ENCODE peak calls at places on chromosomes 12 and 14, in four cellular contexts. N is K562, P is HepG2, I is HL-60. B is an unnamed sample.

GRCh38 chr12:3145546-3146310 is 68.5 kb downstream of the TSPAN9 start:
- DNase-seq in N (no peak), P (no peak), I (no peak), B (no peak)

GRCh38 chr12:47904647-47905312 is at the start of gene VDR:
- DNase-seq in N (peak), P (peak), I (peak), B (peak)

GRCh38 chr14:32342151-32342853 is 13.2 kb downstream of the AKAP6 start:
- DNase-seq in N (no peak), P (no peak), I (no peak), B (no peak)

GRCh38 chr14:63180017-63180416 is 24.2 kb upstream of the RHOJ start:
- DNase-seq in N (no peak), P (no peak), I (no peak), B (no peak)

GRCh38 chr12:25864287-25864686 is 94.2 kb upstream of the RASSF8 start:
- DNase-seq in N (no peak), P (no peak), I (no peak), B (no peak)

GRCh38 chr14:98694541-98694940 is 577.5 kb downstream of the BCL11B start:
- DNase-seq in N (no peak), P (no peak), I (no peak), B (no peak)

GRCh38 chr12:87660987-87661769 is 368.0 kb downstream of the C12orf50 start:
- DNase-seq in N (no peak), P (no peak), I (no peak), B (no peak)

GRCh38 chr12:113842699-113843098 is 123.4 kb downstream of the RBM19 start:
- DNase-seq in N (no peak), P (no peak), I (no peak), B (no peak)

GRCh38 chr14:70780396-70781075 is 28.8 kb downstream of the MAP3K9 start:
- DNase-seq in N (no peak), P (no peak), I (no peak), B (no peak)

GRCh38 chr14:70152081-70152480 is 36.7 kb downstream of the SLC8A3 start:
- DNase-seq in N (no peak), P (no peak), I (no peak), B (no peak)

GRCh38 chr14:63891148-63891964 is 38.6 kb downstream of the SYNE2 start:
- DNase-seq in N (no peak), P (no peak), I (no peak), B (no peak)

GRCh38 chr12:2168808-2169207 is 116.0 kb downstream of the CACNA1C start:
- DNase-seq in N (no peak), P (peak), I (no peak), B (no peak)

GRCh38 chr14:72657214-72657921 is 236.5 kb downstream of the DPF3 start:
- DNase-seq in N (no peak), P (no peak), I (no peak), B (no peak)

GRCh38 chr12:122138616-122139015 is 35.4 kb downstream of the IL31 start:
- DNase-seq in N (no peak), P (no peak), I (no peak), B (no peak)

GRCh38 chr14:68653754-68654153 is 139.1 kb downstream of the ZFP36L1 start:
- DNase-seq in N (no peak), P (no peak), I (no peak), B (no peak)

GRCh38 chr14:69539631-69540410 is 34.9 kb downstream of the CCDC177 start:
- DNase-seq in N (no peak), P (no peak), I (peak), B (no peak)

GRCh38 chr12:63898764-63899337 is 54.4 kb downstream of the SRGAP1 start:
- DNase-seq in N (no peak), P (no peak), I (no peak), B (no peak)

GRCh38 chr12:47744005-47744651 is 14.6 kb downstream of the RAPGEF3 start:
- DNase-seq in N (peak), P (peak), I (no peak), B (peak)

GRCh38 chr14:51607677-51608076 is 44.0 kb upstream of the FRMD6 start:
- DNase-seq in N (no peak), P (no peak), I (no peak), B (no peak)

GRCh38 chr12:33671676-33672075 is 232.1 kb upstream of the SYT10 start:
- DNase-seq in N (no peak), P (no peak), I (no peak), B (no peak)

GRCh38 chr12:49032679-49033447 is 14.3 kb upstream of the PRKAG1 start:
- DNase-seq in N (no peak), P (no peak), I (no peak), B (no peak)

GRCh38 chr14:74444866-74445265 is 18.9 kb upstream of the SYNDIG1L start:
- DNase-seq in N (no peak), P (no peak), I (no peak), B (no peak)

GRCh38 chr14:50697659-50698290 is 29.7 kb upstream of the SAV1 start:
- DNase-seq in N (no peak), P (no peak), I (no peak), B (no peak)

GRCh38 chr12:27257104-27257848 is 13.2 kb downstream of the STK38L start:
- DNase-seq in N (no peak), P (no peak), I (no peak), B (no peak)
- TF ChIP-seq GABPA in N (no peak), P (no peak), I (no peak), B (no peak)

DNA sequence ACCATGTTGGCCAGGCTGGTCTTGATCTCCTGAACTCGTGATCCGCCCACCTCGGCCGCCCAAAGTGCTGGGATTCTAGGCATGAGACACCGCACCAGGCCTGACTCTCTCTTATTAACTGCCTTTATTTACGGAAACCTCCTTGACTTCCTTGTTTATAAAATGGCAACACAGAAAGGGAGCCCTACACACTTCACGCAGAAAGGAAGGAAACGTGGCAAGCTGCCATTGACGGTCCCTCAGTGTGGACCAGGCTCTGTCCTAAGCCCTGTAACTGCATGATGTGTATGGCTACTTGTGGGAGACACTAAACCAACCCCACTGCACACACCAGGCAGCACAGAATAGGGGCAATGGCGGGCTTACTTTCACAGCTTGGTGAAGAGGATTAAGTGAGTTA is 11.7 kb downstream of the CINP start:
- DNase-seq in N (no peak), P (no peak), I (no peak), B (no peak)
- H3K27ac ChIP-seq in N (no peak), P (no peak), I (peak), B (no peak)

GRCh38 chr14:24964048-24964447 is 85.9 kb downstream of the STXBP6 start:
- DNase-seq in N (no peak), P (no peak), I (no peak), B (no peak)

GRCh38 chr14:24965934-24966593 is 83.9 kb downstream of the STXBP6 start:
- DNase-seq in N (no peak), P (no peak), I (no peak), B (no peak)

GRCh38 chr14:24959791-24960331 is 90.1 kb downstream of the STXBP6 start:
- DNase-seq in N (no peak), P (peak), I (no peak), B (no peak)

GRCh38 chr14:24960816-24961215 is 89.1 kb downstream of the STXBP6 start:
- DNase-seq in N (no peak), P (no peak), I (no peak), B (no peak)

DNA sequence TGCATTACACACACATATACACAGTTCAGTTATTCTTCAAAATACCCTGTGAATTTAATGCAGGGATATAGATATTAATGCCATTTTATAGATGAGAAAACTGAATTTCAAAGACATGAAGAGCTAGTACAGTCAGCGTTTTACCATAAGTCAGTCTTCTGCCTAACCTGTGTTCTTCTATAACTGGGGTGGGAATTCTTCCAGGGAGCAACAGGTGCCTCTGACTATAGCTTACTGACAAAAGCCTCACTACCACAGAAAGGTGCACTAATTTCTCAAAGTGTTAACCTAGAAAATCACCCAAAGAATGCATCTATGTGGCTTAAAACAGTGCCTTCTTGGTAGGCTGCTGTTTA is 84.4 kb downstream of the STXBP6 start:
- DNase-seq in N (no peak), P (no peak), I (no peak), B (no peak)
- TF ChIP-seq GABPA in N (no peak), P (no peak), I (no peak), B (no peak)

GRCh38 chr12:75711276-75711675 is 199.9 kb upstream of the KRR1 start:
- DNase-seq in N (no peak), P (no peak), I (no peak), B (no peak)

GRCh38 chr12:75710361-75711069 is 199.1 kb upstream of the KRR1 start:
- DNase-seq in N (no peak), P (peak), I (no peak), B (no peak)

GRCh38 chr12:75714462-75715322 is 203.3 kb upstream of the KRR1 start:
- DNase-seq in N (no peak), P (peak), I (no peak), B (no peak)

GRCh38 chr12:75713434-75713833 is 202.0 kb upstream of the KRR1 start:
- DNase-seq in N (no peak), P (no peak), I (no peak), B (no peak)

DNA sequence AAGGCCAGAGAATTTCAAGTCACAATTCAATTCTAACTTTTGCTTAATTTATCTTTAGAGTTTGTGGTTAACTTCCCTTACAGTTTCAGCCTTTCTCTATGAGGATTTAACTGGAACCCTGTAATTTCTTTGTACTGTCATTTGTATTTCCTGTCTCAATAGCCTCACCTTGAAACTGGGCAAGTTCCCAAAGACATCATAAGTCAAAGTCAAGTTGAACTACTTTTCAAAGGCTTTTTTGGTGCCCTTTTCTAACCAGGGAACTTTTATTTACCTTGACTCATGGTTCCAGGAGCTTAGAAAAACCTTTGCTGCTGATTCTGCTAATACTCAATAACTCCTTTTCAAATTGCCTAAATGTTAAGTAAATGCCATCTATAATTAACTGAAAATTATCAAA is 200.8 kb upstream of the KRR1 start:
- DNase-seq in N (no peak), P (peak), I (no peak), B (no peak)
- H3K27ac ChIP-seq in N (no peak), P (no peak), I (no peak), B (no peak)

DNA sequence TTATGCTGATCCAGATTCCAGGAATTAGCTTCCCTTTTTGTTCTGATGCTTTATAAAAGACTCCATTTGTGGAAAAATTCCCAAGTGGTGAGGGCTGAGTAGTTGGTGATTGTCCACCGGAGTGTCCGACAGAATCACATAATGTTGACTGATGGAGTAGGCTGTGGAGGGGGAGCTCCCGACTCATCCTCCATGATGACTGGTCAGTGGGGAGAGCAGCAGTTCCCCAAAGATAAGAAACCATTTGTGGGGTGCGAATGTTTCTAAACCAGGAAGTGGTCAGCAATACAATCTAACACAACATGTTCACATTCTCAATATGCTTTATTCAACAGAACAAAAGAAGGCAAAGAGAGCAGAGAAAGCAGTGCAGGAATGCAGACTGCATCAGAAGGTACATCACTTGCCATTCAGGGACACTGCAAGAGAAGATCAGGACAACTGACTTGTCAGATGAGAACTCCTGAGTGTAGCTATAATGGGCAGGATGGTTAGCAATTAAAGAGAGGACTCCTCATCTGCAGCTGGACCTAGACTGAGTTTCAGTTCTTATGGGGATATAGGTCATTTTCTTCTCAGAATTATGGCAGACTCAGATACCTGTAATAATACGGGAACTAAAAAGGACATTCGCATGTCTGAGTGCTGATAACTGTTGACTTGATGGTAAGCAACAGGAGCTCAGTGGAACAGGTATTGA is 5.5 kb downstream of the KRT6B start:
- DNase-seq in N (no peak), P (no peak), I (no peak), B (no peak)
- TF ChIP-seq GABPA in N (no peak), P (no peak), I (no peak), B (no peak)

GRCh38 chr12:50569876-50570275 is 65.1 kb downstream of the DIP2B start:
- DNase-seq in N (no peak), P (no peak), I (no peak), B (no peak)
- H3K27ac ChIP-seq in N (no peak), P (peak), I (no peak), B (no peak)

GRCh38 chr14:90560529-90560928 is 163.7 kb downstream of the CALM1 start:
- DNase-seq in N (no peak), P (no peak), I (no peak), B (no peak)

GRCh38 chr14:90559811-90560492 is 163.1 kb downstream of the CALM1 start:
- DNase-seq in N (peak), P (no peak), I (no peak), B (no peak)

GRCh38 chr14:90557516-90557915 is 160.7 kb downstream of the CALM1 start:
- DNase-seq in N (no peak), P (no peak), I (no peak), B (no peak)

GRCh38 chr14:90558041-90558982 is 161.5 kb downstream of the CALM1 start:
- DNase-seq in N (no peak), P (no peak), I (no peak), B (no peak)

DNA sequence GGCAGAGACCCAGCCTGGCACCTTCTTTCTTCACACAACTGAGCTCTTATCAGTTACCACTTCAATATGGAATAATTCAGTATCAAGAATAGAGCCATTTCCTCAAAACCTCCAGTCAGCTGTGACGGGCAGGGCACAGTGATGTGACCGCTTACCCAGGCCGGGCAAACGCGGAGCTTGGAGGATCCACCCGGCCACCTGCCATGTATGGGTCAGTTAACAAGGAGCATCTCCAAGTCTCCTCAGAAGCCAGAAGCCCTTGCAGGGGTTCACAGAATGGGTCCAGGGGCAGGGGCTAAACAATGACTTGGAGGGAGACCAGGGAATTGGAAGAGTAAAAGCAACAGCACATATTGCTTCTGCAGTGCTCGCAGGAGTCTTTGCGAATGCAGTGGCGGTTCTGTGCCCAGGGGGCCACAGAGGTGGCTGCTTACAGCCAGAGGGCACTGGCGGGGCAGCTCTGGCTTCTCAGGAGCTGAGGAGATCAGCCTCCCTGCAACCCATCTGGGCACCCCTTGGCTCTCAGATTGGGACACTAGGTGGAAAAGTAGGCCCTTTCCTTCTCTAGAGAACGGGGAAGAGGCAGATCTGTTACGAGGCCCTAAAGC is 162.3 kb downstream of the CALM1 start:
- DNase-seq in N (no peak), P (no peak), I (no peak), B (no peak)
- TF ChIP-seq GABPA in N (no peak), P (no peak), I (no peak), B (no peak)

GRCh38 chr14:76117789-76118188 is 33.9 kb upstream of the GPATCH2L start:
- DNase-seq in N (no peak), P (no peak), I (no peak), B (peak)

GRCh38 chr14:76113691-76114090 is 38.0 kb upstream of the GPATCH2L start:
- DNase-seq in N (no peak), P (no peak), I (no peak), B (no peak)

GRCh38 chr14:76109087-76109880 is 42.4 kb upstream of the GPATCH2L start:
- DNase-seq in N (no peak), P (no peak), I (no peak), B (no peak)

GRCh38 chr14:76115010-76115422 is 36.7 kb upstream of the GPATCH2L start:
- DNase-seq in N (no peak), P (no peak), I (no peak), B (no peak)

GRCh38 chr14:76112889-76113611 is 38.7 kb upstream of the GPATCH2L start:
- DNase-seq in N (no peak), P (no peak), I (no peak), B (no peak)
- H3K27ac ChIP-seq in N (no peak), P (no peak), I (no peak), B (no peak)

B was measured in SK-N-SH.